ENCODE peak calls at places on chromosomes 5 and 9, in six cellular contexts. F is cardiac muscle cell, D is DND-41, J is pancreas, B is foreskin fibroblast, N is MM.1S. C is an unnamed sample.

GRCh38 chr9:87606921-87607521 is 109.4 kb downstream of the DAPK1 start:
- DNase-seq in F (peak; percentile 81), D (no peak), J (no peak), B (peak; percentile 67), N (no peak), C (peak; percentile 73)

GRCh38 chr5:133245191-133246052 is 193.6 kb downstream of the HSPA4 start:
- DNase-seq in F (peak; percentile 79), D (peak; percentile 79), J (no peak), B (peak; percentile 73), N (no peak), C (peak; percentile 89)

GRCh38 chr5:179768326-179769085 is 25.3 kb upstream of the LTC4S start:
- DNase-seq in F (peak; percentile 21), D (no peak), J (no peak), B (no peak), N (no peak), C (no peak)

GRCh38 chr5:137833463-137833862 is 34.2 kb upstream of the MYOT start:
- DNase-seq in F (peak; percentile 23), D (no peak), J (no peak), B (peak; percentile 28), N (no peak), C (peak; percentile 83)

GRCh38 chr5:141182248-141182647 is at the start of gene PCDHB16:
- DNase-seq in F (peak; percentile 3), D (no peak), J (no peak), B (peak; percentile 1), N (no peak), C (no peak)

GRCh38 chr5:26719824-26720223 is 318.6 kb downstream of the CDH9 start:
- DNase-seq in F (no peak), D (no peak), J (no peak), B (no peak), N (no peak), C (no peak)

GRCh38 chr5:58944221-58944620 is 361.3 kb downstream of the RAB3C start:
- DNase-seq in F (peak; percentile 9), D (no peak), J (no peak), B (no peak), N (no peak), C (peak; percentile 39)

GRCh38 chr5:176466245-176466871 is 18.2 kb downstream of the FAF2 start:
- DNase-seq in F (peak; percentile 80), D (no peak), J (no peak), B (peak; percentile 52), N (no peak), C (peak; percentile 47)

GRCh38 chr9:123749580-123750202 is 180.2 kb downstream of the DENND1A start:
- DNase-seq in F (no peak), D (peak; percentile 27), J (no peak), B (peak; percentile 11), N (peak; percentile 44), C (no peak)

GRCh38 chr9:37880916-37881479 is 22.9 kb downstream of the SLC25A51 start:
- DNase-seq in F (no peak), D (no peak), J (no peak), B (no peak), N (no peak), C (no peak)

GRCh38 chr5:31452314-31452713 is 79.6 kb downstream of the DROSHA start:
- DNase-seq in F (no peak), D (no peak), J (no peak), B (no peak), N (no peak), C (no peak)

GRCh38 chr5:37619353-37619752 is 220.5 kb downstream of the GDNF start:
- DNase-seq in F (peak; percentile 63), D (no peak), J (no peak), B (peak; percentile 50), N (no peak), C (peak; percentile 19)

GRCh38 chr5:56575821-56576220 is 239.5 kb upstream of the MAP3K1 start:
- DNase-seq in F (no peak), D (no peak), J (no peak), B (no peak), N (no peak), C (no peak)

GRCh38 chr5:142597546-142598337 is 88.1 kb downstream of the FGF1 start:
- DNase-seq in F (peak; percentile 70), D (no peak), J (no peak), B (peak; percentile 89), N (no peak), C (peak; percentile 86)

GRCh38 chr9:69027355-69028097 is 8.0 kb upstream of the FXN start:
- DNase-seq in F (peak; percentile 59), D (peak; percentile 29), J (no peak), B (peak; percentile 32), N (peak; percentile 74), C (peak; percentile 56)

GRCh38 chr5:34686762-34687268 is 30.7 kb downstream of the RAI14 start:
- DNase-seq in F (peak; percentile 99), D (no peak), J (peak; percentile 80), B (peak; percentile 60), N (no peak), C (peak; percentile 99)

GRCh38 chr9:95100071-95100627 is 217.4 kb downstream of the FANCC start:
- DNase-seq in F (no peak), D (no peak), J (no peak), B (no peak), N (no peak), C (no peak)

GRCh38 chr9:77534376-77535057 is 113.6 kb downstream of the GNA14 start:
- DNase-seq in F (peak; percentile 34), D (no peak), J (no peak), B (no peak), N (no peak), C (peak; percentile 5)

GRCh38 chr9:130213898-130214761 is 41.9 kb downstream of the NCS1 start:
- DNase-seq in F (peak; percentile 40), D (no peak), J (no peak), B (peak; percentile 14), N (no peak), C (no peak)

GRCh38 chr9:8115570-8115969 is 316.0 kb upstream of the DMAC1 start:
- DNase-seq in F (no peak), D (no peak), J (no peak), B (no peak), N (no peak), C (no peak)

DNA sequence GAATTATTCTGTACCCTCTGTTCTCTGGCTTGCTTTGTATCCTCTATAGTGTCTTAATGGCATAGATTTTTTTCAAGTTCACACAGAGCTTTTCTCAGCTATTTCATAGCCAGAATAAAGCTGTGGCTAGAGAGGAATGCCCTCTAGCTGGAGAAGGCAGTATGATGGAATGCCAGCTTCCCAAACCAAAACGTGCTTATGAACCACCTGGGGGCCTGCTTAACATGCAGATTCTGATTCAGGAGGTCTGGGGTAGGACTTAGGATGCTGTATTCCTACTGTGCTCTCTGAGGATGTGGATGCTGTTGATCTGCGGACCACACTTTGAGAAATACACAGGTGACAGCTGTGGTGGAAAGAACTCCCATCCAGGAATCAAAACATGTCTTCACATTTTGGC is 49.9 kb upstream of the DPYSL3 start:
- DNase-seq in F (no peak), D (no peak), J (no peak), B (no peak), N (no peak), C (no peak)
- TF ChIP-seq CTCF in F (peak; percentile 5), D (no peak), J (no peak), B (no peak), N (no peak), C (peak; percentile 45)

GRCh38 chr5:171851251-171851650 is 65.6 kb downstream of the SMIM23 start:
- DNase-seq in F (no peak), D (no peak), J (no peak), B (no peak), N (no peak), C (no peak)

GRCh38 chr5:171852255-171852681 is 66.7 kb downstream of the SMIM23 start:
- DNase-seq in F (no peak), D (no peak), J (no peak), B (no peak), N (no peak), C (no peak)

GRCh38 chr5:171849585-171850353 is 64.2 kb downstream of the SMIM23 start:
- DNase-seq in F (no peak), D (no peak), J (no peak), B (no peak), N (no peak), C (no peak)

GRCh38 chr5:171848911-171849520 is 63.4 kb downstream of the SMIM23 start:
- DNase-seq in F (peak; percentile 20), D (no peak), J (no peak), B (no peak), N (no peak), C (peak; percentile 24)

GRCh38 chr5:171850354-171850947 is 64.8 kb downstream of the SMIM23 start:
- DNase-seq in F (peak; percentile 26), D (no peak), J (no peak), B (no peak), N (peak; percentile 10), C (peak; percentile 20)
- TF ChIP-seq CTCF in F (peak; percentile 34), D (peak; percentile 57), J (no peak), B (peak; percentile 14), N (peak; percentile 35), C (peak; percentile 64)

GRCh38 chr9:19371942-19372341 is 8.1 kb downstream of the RPS6 start:
- DNase-seq in F (no peak), D (no peak), J (no peak), B (no peak), N (no peak), C (no peak)
- TF ChIP-seq CTCF in F (no peak), D (peak; percentile 22), J (no peak), B (no peak), N (no peak), C (peak; percentile 34)

GRCh38 chr5:128082551-128083032 is 974 bp upstream of the SLC12A2 start:
- DNase-seq in F (no peak), D (no peak), J (no peak), B (no peak), N (no peak), C (no peak)

GRCh38 chr5:128083033-128083810 is at the start of gene SLC12A2:
- DNase-seq in F (peak; percentile 98), D (peak; percentile 88), J (peak; percentile 89), B (peak; percentile 96), N (peak; percentile 96), C (peak; percentile 92)

GRCh38 chr5:128085413-128085812 is 1.8 kb downstream of the SLC12A2 start:
- DNase-seq in F (no peak), D (no peak), J (no peak), B (no peak), N (no peak), C (no peak)

GRCh38 chr5:128084228-128085167 is 932 bp downstream of the SLC12A2 start:
- DNase-seq in F (peak; percentile 35), D (peak; percentile 44), J (peak; percentile 59), B (peak; percentile 26), N (peak; percentile 41), C (no peak)

GRCh38 chr5:128083811-128084227 is 253 bp downstream of the SLC12A2 start:
- DNase-seq in F (peak; percentile 73), D (no peak), J (no peak), B (peak; percentile 56), N (no peak), C (no peak)
- TF ChIP-seq CTCF in F (peak; percentile 32), D (peak; percentile 28), J (no peak), B (peak; percentile 22), N (peak; percentile 23), C (peak; percentile 23)

DNA sequence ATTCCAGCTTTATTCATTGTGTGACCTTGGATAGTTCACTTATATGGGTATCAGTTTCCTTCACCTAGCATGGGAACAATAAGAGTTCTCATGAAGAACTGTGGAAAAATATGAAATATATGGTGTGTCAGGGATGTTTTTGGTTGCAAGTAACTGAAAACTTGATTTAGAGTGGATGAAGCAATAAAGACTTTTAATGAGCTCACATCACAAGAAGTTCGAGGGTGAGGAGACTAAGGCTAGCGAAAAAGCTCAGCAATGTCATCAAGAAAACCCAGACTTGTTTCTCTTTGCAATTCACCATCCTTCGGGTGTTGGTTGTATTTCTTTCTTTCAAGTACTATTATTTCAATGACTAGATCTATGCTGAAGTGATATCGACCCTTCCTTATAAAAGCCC is 124.3 kb upstream of the STC2 start:
- DNase-seq in F (peak; percentile 4), D (no peak), J (no peak), B (peak; percentile 26), N (no peak), C (no peak)
- TF ChIP-seq CTCF in F (no peak), D (no peak), J (no peak), B (no peak), N (no peak), C (no peak)

GRCh38 chr9:104177003-104177611 is 83.0 kb downstream of the SMC2 start:
- DNase-seq in F (peak; percentile 28), D (no peak), J (no peak), B (no peak), N (peak; percentile 25), C (no peak)
- TF ChIP-seq CTCF in F (peak; percentile 50), D (peak; percentile 38), J (peak; percentile 38), B (peak; percentile 14), N (peak; percentile 47), C (peak; percentile 53)

C was measured in brain microvascular endothelial cell.